ENCODE peak calls at places on chromosomes 11 and 22, in six cellular contexts. Y, O, L, P, D and A are unnamed samples.
A peak's percentile ranks its signal among the peaks of the same experiment; 100 is the strongest.

GRCh38 chr11:116193321-116194114 is 579.3 kb downstream of the BUD13 start:
- DNase-seq in L (peak; percentile 13), D (peak; percentile 85), O (no peak), P (peak; percentile 7), Y (no peak), A (peak; percentile 80)

GRCh38 chr11:117572671-117573070 is 224.3 kb downstream of the DSCAML1 start:
- DNase-seq in D (no peak), Y (no peak), P (no peak), L (no peak), O (no peak), A (no peak)

GRCh38 chr11:111764621-111765020 is 1.6 kb downstream of the PPP2R1B start:
- DNase-seq in D (no peak), Y (no peak), P (peak; percentile 31), O (no peak), L (peak; percentile 7), A (no peak)

GRCh38 chr11:96744697-96745096 is 354.9 kb downstream of the JRKL start:
- DNase-seq in Y (no peak), L (no peak), O (no peak), D (no peak), P (peak; percentile 4), A (no peak)

GRCh38 chr11:21556936-21557335 is 635.9 kb upstream of the ANO5 start:
- DNase-seq in Y (no peak), D (peak; percentile 0), P (no peak), O (no peak), L (no peak), A (no peak)

GRCh38 chr11:102868359-102868758 is 6.4 kb downstream of the MMP12 start:
- DNase-seq in D (peak; percentile 54), L (no peak), P (peak; percentile 38), O (no peak), Y (no peak), A (no peak)

GRCh38 chr22:27624042-27624441 is 177.5 kb downstream of the MN1 start:
- DNase-seq in O (no peak), Y (no peak), P (no peak), D (no peak), L (no peak), A (no peak)

GRCh38 chr11:36186340-36186739 is 102.9 kb downstream of the COMMD9 start:
- DNase-seq in D (peak; percentile 79), Y (no peak), P (peak; percentile 59), O (no peak), L (peak; percentile 11), A (no peak)

GRCh38 chr11:107819361-107820014 is 39.1 kb downstream of the SLC35F2 start:
- DNase-seq in O (no peak), P (no peak), D (peak; percentile 66), L (peak; percentile 69), Y (no peak), A (no peak)

GRCh38 chr11:1336836-1337646 is 27.6 kb upstream of the TOLLIP start:
- DNase-seq in Y (peak; percentile 76), L (no peak), D (no peak), P (no peak), O (peak; percentile 41), A (no peak)

GRCh38 chr11:2510626-2511402 is 66.0 kb downstream of the KCNQ1 start:
- DNase-seq in O (no peak), P (no peak), L (no peak), Y (peak; percentile 35), D (no peak), A (no peak)

GRCh38 chr11:108629274-108629673 is 35.6 kb upstream of the DDX10 start:
- DNase-seq in D (no peak), L (no peak), P (no peak), O (no peak), Y (no peak), A (no peak)

GRCh38 chr11:94897330-94897768 is 76.0 kb downstream of the CWC15 start:
- DNase-seq in L (peak; percentile 37), D (peak; percentile 22), P (no peak), Y (no peak), O (peak; percentile 9), A (peak; percentile 56)

GRCh38 chr22:17853066-17853465 is 78.8 kb upstream of the BID start:
- DNase-seq in O (no peak), L (no peak), D (no peak), P (no peak), Y (no peak), A (no peak)

GRCh38 chr11:115912484-115912945 is 408.3 kb upstream of the CADM1 start:
- DNase-seq in P (no peak), D (no peak), Y (no peak), L (no peak), O (no peak), A (peak; percentile 16)